ENCODE peak calls at places on chromosomes 16 and 17, in seven cellular contexts. V, Z, P, G, J, E and O are unnamed samples.
A peak's percentile ranks its signal among the peaks of the same experiment; 100 is the strongest.

GRCh38 chr16:4682616-4683254 is 10.6 kb upstream of the NUDT16L1 start:
- DNase-seq in V (peak; percentile 30), Z (peak; percentile 33), P (peak; percentile 78), G (peak; percentile 87), J (peak; percentile 43), E (no peak), O (peak; percentile 37)

GRCh38 chr16:49858200-49859129 is 2.6 kb upstream of the ZNF423 start:
- DNase-seq in V (peak; percentile 51), Z (peak; percentile 35), P (peak; percentile 71), G (peak; percentile 67), J (peak; percentile 13), E (no peak), O (peak; percentile 67)

GRCh38 chr16:4123617-4124300 is 7.5 kb upstream of the ADCY9 start:
- DNase-seq in V (peak; percentile 27), Z (peak; percentile 17), P (no peak), G (no peak), J (no peak), E (no peak), O (peak; percentile 62)

GRCh38 chr16:71473891-71474290 is 11.8 kb upstream of the ZNF23 start:
- DNase-seq in V (peak; percentile 23), Z (no peak), P (no peak), G (no peak), J (no peak), E (peak; percentile 71), O (no peak)

GRCh38 chr17:43932923-43933322 is 9.4 kb downstream of the PPY start:
- DNase-seq in V (no peak), Z (no peak), P (no peak), G (no peak), J (no peak), E (no peak), O (no peak)

GRCh38 chr16:78321611-78322010 is 222.2 kb downstream of the WWOX start:
- DNase-seq in V (no peak), Z (no peak), P (no peak), G (peak; percentile 41), J (no peak), E (no peak), O (no peak)

GRCh38 chr17:80036715-80037477 is 454 bp downstream of the CCDC40 start:
- DNase-seq in V (peak; percentile 70), Z (peak; percentile 75), P (peak; percentile 92), G (peak; percentile 82), J (peak; percentile 35), E (no peak), O (peak; percentile 47)

GRCh38 chr16:84751947-84752346 is 52.1 kb downstream of the USP10 start:
- DNase-seq in V (peak; percentile 42), Z (no peak), P (no peak), G (no peak), J (no peak), E (no peak), O (no peak)

GRCh38 chr16:66474750-66475199 is 47.7 kb downstream of the BEAN1 start:
- DNase-seq in V (no peak), Z (no peak), P (no peak), G (no peak), J (peak; percentile 76), E (no peak), O (no peak)

GRCh38 chr17:59769891-59770290 is 62.4 kb downstream of the VMP1 start:
- DNase-seq in V (peak; percentile 62), Z (no peak), P (no peak), G (no peak), J (no peak), E (no peak), O (peak; percentile 62)

GRCh38 chr17:68011199-68011665 is 15.0 kb upstream of the C17orf58 start:
- DNase-seq in V (peak; percentile 54), Z (peak; percentile 38), P (peak; percentile 66), G (peak; percentile 90), J (peak; percentile 39), E (no peak), O (no peak)

GRCh38 chr17:73268582-73269328 is 7.1 kb upstream of the CPSF4L start:
- DNase-seq in V (no peak), Z (no peak), P (no peak), G (no peak), J (no peak), E (no peak), O (no peak)

GRCh38 chr16:7513429-7513828 is 180.8 kb downstream of the RBFOX1 start:
- DNase-seq in V (no peak), Z (no peak), P (no peak), G (peak; percentile 42), J (peak; percentile 26), E (no peak), O (no peak)

GRCh38 chr16:88799569-88800276 is 3.9 kb upstream of the CDT1 start:
- DNase-seq in V (no peak), Z (no peak), P (no peak), G (peak; percentile 19), J (peak; percentile 94), E (no peak), O (peak; percentile 30)

GRCh38 chr17:601462-602303 is 113.0 kb downstream of the VPS53 start:
- DNase-seq in V (peak; percentile 50), Z (peak; percentile 29), P (no peak), G (no peak), J (no peak), E (no peak), O (peak; percentile 80)

GRCh38 chr17:43915561-43915960 is 8.2 kb upstream of the MPP2 start:
- DNase-seq in V (peak; percentile 76), Z (no peak), P (no peak), G (no peak), J (no peak), E (no peak), O (peak; percentile 11)

GRCh38 chr16:9256196-9256595 is 164.8 kb downstream of the HAPSTR1 start:
- DNase-seq in V (peak; percentile 16), Z (no peak), P (peak; percentile 68), G (peak; percentile 85), J (peak; percentile 46), E (peak; percentile 36), O (no peak)

GRCh38 chr16:8758022-8758421 is 39.4 kb downstream of the TMEM186 start:
- DNase-seq in V (no peak), Z (no peak), P (no peak), G (no peak), J (no peak), E (no peak), O (no peak)

GRCh38 chr16:21654881-21655280 is 2.5 kb upstream of the IGSF6 start:
- DNase-seq in V (no peak), Z (no peak), P (no peak), G (no peak), J (no peak), E (no peak), O (no peak)

GRCh38 chr16:84360170-84360569 is 8.2 kb upstream of the ATP2C2 start:
- DNase-seq in V (no peak), Z (no peak), P (no peak), G (no peak), J (peak; percentile 43), E (no peak), O (peak; percentile 60)

GRCh38 chr16:3879258-3879886 is 1.1 kb downstream of the CREBBP start:
- DNase-seq in V (peak; percentile 63), Z (peak; percentile 54), P (peak; percentile 54), G (peak; percentile 32), J (no peak), E (no peak), O (no peak)

GRCh38 chr17:72253597-72253996 is 132.8 kb downstream of the SOX9 start:
- DNase-seq in V (no peak), Z (no peak), P (no peak), G (no peak), J (no peak), E (no peak), O (no peak)

GRCh38 chr16:87356491-87356853 is 27.1 kb downstream of the FBXO31 start:
- DNase-seq in V (no peak), Z (no peak), P (no peak), G (no peak), J (no peak), E (no peak), O (no peak)

GRCh38 chr17:5819396-5819795 is 235.1 kb upstream of the NLRP1 start:
- DNase-seq in V (no peak), Z (peak; percentile 13), P (no peak), G (peak; percentile 18), J (no peak), E (no peak), O (peak; percentile 20)

GRCh38 chr17:5821813-5822212 is 237.5 kb upstream of the NLRP1 start:
- DNase-seq in V (no peak), Z (peak; percentile 9), P (no peak), G (peak; percentile 11), J (no peak), E (no peak), O (no peak)

GRCh38 chr17:5819921-5820685 is 235.8 kb upstream of the NLRP1 start:
- DNase-seq in V (no peak), Z (no peak), P (no peak), G (peak; percentile 24), J (no peak), E (no peak), O (no peak)

GRCh38 chr17:5822281-5823060 is 238.2 kb upstream of the NLRP1 start:
- DNase-seq in V (no peak), Z (no peak), P (no peak), G (peak; percentile 20), J (no peak), E (no peak), O (no peak)

GRCh38 chr17:5821057-5821456 is 236.7 kb upstream of the NLRP1 start:
- DNase-seq in V (no peak), Z (peak; percentile 45), P (no peak), G (peak; percentile 26), J (no peak), E (no peak), O (peak; percentile 37)
- H3K9ac ChIP-seq in V (no peak overlapping the region), Z (no peak overlapping the region), P (no peak overlapping the region), G (no peak overlapping the region), J (no peak overlapping the region), E (no peak overlapping the region), O (no peak overlapping the region)

GRCh38 chr17:35448899-35449227 is 297 bp upstream of the SLFN13 start:
- DNase-seq in V (no peak), Z (no peak), P (peak; percentile 29), G (no peak), J (no peak), E (no peak), O (no peak)
- H2AFZ ChIP-seq in V (peak overlapping the region; percentile 82), Z (peak overlapping the region; percentile 36), P (no peak overlapping the region), G (no peak overlapping the region), J (no peak overlapping the region), E (no peak overlapping the region), O (peak overlapping the region; percentile 83)

GRCh38 chr17:82412535-82413520 is 5.3 kb upstream of the HEXD start:
- DNase-seq in V (no peak), Z (no peak), P (no peak), G (no peak), J (no peak), E (no peak), O (no peak)
- H3K4me1 ChIP-seq in V (no peaks in the 10 kb centered on the region), Z (peaks cover 30% of the 10 kb centered on the region), P (peaks cover 4% of the 10 kb centered on the region), G (no peaks in the 10 kb centered on the region), J (peaks cover 19% of the 10 kb centered on the region), E (peaks cover 5% of the 10 kb centered on the region), O (peaks cover under 1% of the 10 kb centered on the region)

DNA sequence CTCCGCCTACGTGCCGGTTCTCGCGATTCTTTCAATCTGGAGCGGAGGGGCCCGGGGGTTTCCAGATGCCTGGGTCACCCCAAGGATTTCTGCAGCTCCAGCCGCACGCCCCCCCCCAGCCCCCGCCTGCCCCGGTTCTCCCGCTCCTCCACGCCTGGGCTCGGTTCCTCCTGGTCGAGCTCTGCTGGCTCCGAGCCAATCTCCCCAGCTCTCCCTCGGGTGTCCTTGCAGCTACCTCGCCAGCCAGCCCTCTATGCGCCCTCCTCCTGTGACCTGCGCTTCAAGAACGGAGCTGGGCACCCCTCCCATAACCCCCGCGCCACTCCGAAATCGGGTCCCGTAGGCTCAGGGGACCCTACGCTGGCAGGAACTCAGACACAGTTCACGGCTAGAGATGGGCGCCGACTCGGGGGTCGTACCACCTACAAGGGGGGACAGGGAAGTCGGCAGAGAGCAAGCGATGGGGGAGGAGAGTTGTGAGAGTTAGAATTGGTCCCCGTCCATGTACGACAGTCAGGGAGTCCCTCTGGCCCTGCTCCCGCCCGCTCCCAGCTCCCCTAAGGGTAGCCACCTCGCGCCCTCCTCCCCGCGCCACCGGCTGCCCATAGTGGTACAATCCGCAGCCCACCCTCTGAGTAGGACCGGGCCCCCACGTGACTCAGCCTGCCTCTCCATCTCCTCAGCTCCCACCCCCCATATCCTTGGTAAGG is 956 bp downstream of the FGF11 start:
- DNase-seq in V (peak; percentile 31), Z (peak; percentile 32), P (peak; percentile 73), G (peak; percentile 85), J (no peak), E (no peak), O (no peak)
- H3K9ac ChIP-seq in V (no peak overlapping the region), Z (peak overlapping the region; percentile 48), P (peak overlapping the region; percentile 53), G (peak overlapping the region; percentile 73), J (no peak overlapping the region), E (no peak overlapping the region), O (no peak overlapping the region)